ENCODE peak calls at places on chromosomes 7 and 10, in seven cellular contexts. W is transverse colon, L is Peyer's patch, F is foreskin fibroblast, X is epithelial cell of esophagus, R is AG04449, D is GM23338. N is an unnamed sample.

GRCh38 chr7:16693601-16694318 is 47.8 kb downstream of the BZW2 start:
- DNase-seq in W (no peak), L (no peak), F (no peak), X (no peak), R (no peak), D (no peak), N (no peak)

GRCh38 chr10:66928791-66929190 is 3.0 kb downstream of the LRRTM3 start:
- DNase-seq in W (no peak), L (no peak), F (no peak), X (no peak), R (no peak), D (no peak), N (no peak)

GRCh38 chr7:30909431-30909830 is 2.2 kb upstream of the AQP1 start:
- DNase-seq in W (no peak), L (no peak), F (no peak), X (no peak), R (no peak), D (no peak), N (no peak)

GRCh38 chr7:146314962-146315361 is 198.4 kb downstream of the CNTNAP2 start:
- DNase-seq in W (no peak), L (no peak), F (no peak), X (no peak), R (no peak), D (no peak), N (no peak)

GRCh38 chr7:4043988-4044387 is 638.1 kb upstream of the FOXK1 start:
- DNase-seq in W (no peak), L (no peak), F (no peak), X (no peak), R (no peak), D (no peak), N (no peak)

GRCh38 chr7:22667562-22668239 is 59.3 kb upstream of the IL6 start:
- DNase-seq in W (no peak), L (no peak), F (peak), X (peak), R (no peak), D (peak), N (no peak)

GRCh38 chr7:107687656-107688055 is 27.0 kb downstream of the SLC26A4 start:
- DNase-seq in W (no peak), L (no peak), F (peak), X (peak), R (no peak), D (no peak), N (no peak)

GRCh38 chr10:14904316-14904732 is 25.7 kb downstream of the SUV39H2 start:
- DNase-seq in W (no peak), L (no peak), F (peak), X (peak), R (no peak), D (peak), N (no peak)

GRCh38 chr7:23864984-23865383 is 155.0 kb downstream of the STK31 start:
- DNase-seq in W (no peak), L (no peak), F (peak), X (peak), R (peak), D (no peak), N (peak)

GRCh38 chr7:43583424-43584199 is 704 bp downstream of the STK17A start:
- DNase-seq in W (peak), L (peak), F (no peak), X (peak), R (no peak), D (peak), N (no peak)

GRCh38 chr7:112854169-112854568 is 64.0 kb upstream of the TMEM168 start:
- DNase-seq in W (no peak), L (no peak), F (no peak), X (no peak), R (no peak), D (no peak), N (no peak)

GRCh38 chr7:17632401-17632800 is 307.9 kb downstream of the SNX13 start:
- DNase-seq in W (no peak), L (no peak), F (no peak), X (no peak), R (no peak), D (no peak), N (no peak)

GRCh38 chr7:142168746-142169145 is 57.2 kb downstream of the MGAM2 start:
- DNase-seq in W (no peak), L (no peak), F (no peak), X (peak), R (no peak), D (no peak), N (no peak)

GRCh38 chr10:6669269-6669859 is 89.3 kb upstream of the PRKCQ start:
- DNase-seq in W (no peak), L (no peak), F (peak), X (peak), R (peak), D (peak), N (peak)

GRCh38 chr10:80289451-80290287 is at the start of gene MAT1A:
- DNase-seq in W (peak), L (no peak), F (no peak), X (peak), R (no peak), D (peak), N (no peak)

GRCh38 chr10:48594371-48594770 is 10.5 kb downstream of the ARHGAP22 start:
- DNase-seq in W (no peak), L (no peak), F (no peak), X (no peak), R (no peak), D (no peak), N (no peak)

GRCh38 chr7:113100091-113100723 is 13.6 kb upstream of the GPR85 start:
- DNase-seq in W (no peak), L (no peak), F (no peak), X (peak), R (no peak), D (no peak), N (no peak)

GRCh38 chr10:17026686-17027485 is 102.7 kb downstream of the CUBN start:
- DNase-seq in W (no peak), L (no peak), F (no peak), X (peak), R (no peak), D (no peak), N (no peak)

GRCh38 chr10:30000802-30001571 is 58.4 kb downstream of the JCAD start:
- DNase-seq in W (peak), L (no peak), F (peak), X (peak), R (peak), D (no peak), N (peak)

GRCh38 chr7:44647981-44648714 is 41.7 kb downstream of the OGDH start:
- DNase-seq in W (no peak), L (peak), F (no peak), X (no peak), R (no peak), D (no peak), N (no peak)

GRCh38 chr7:145909956-145910611 is 206.5 kb upstream of the CNTNAP2 start:
- DNase-seq in W (no peak), L (no peak), F (no peak), X (no peak), R (no peak), D (no peak), N (no peak)

GRCh38 chr10:28217848-28218247 is 85.0 kb downstream of the MPP7 start:
- DNase-seq in W (no peak), L (no peak), F (peak), X (peak), R (peak), D (no peak), N (peak)

GRCh38 chr7:145347271-145347670 is 511.4 kb upstream of the TPK1 start:
- DNase-seq in W (no peak), L (no peak), F (no peak), X (no peak), R (no peak), D (no peak), N (no peak)

GRCh38 chr7:131108212-131108980 is 219.3 kb upstream of the MKLN1 start:
- DNase-seq in W (peak), L (no peak), F (no peak), X (no peak), R (no peak), D (no peak), N (no peak)

GRCh38 chr7:94289071-94289470 is 105.6 kb upstream of the COL1A2 start:
- DNase-seq in W (peak), L (peak), F (peak), X (peak), R (no peak), D (peak), N (peak)

GRCh38 chr10:85995791-85996190 is 370.8 kb downstream of the GRID1 start:
- DNase-seq in W (no peak), L (no peak), F (no peak), X (peak), R (peak), D (peak), N (no peak)

GRCh38 chr7:125099519-125099918 is 169.9 kb upstream of the POT1 start:
- DNase-seq in W (no peak), L (no peak), F (no peak), X (no peak), R (no peak), D (no peak), N (no peak)

GRCh38 chr10:86922553-86922961 is 34.9 kb downstream of the MMRN2 start:
- DNase-seq in W (peak), L (no peak), F (no peak), X (no peak), R (no peak), D (no peak), N (no peak)

GRCh38 chr10:1360581-1361164 is 304.5 kb downstream of the WDR37 start:
- DNase-seq in W (no peak), L (no peak), F (no peak), X (no peak), R (no peak), D (peak), N (no peak)

GRCh38 chr7:98520356-98520932 is 96.6 kb upstream of the NPTX2 start:
- DNase-seq in W (no peak), L (no peak), F (no peak), X (no peak), R (no peak), D (peak), N (no peak)

GRCh38 chr7:100602889-100603696 is 930 bp downstream of the PCOLCE start:
- DNase-seq in W (peak), L (peak), F (peak), X (no peak), R (peak), D (peak), N (peak)

GRCh38 chr10:131198843-131199242 is 112.7 kb downstream of the TCERG1L start:
- DNase-seq in W (no peak), L (peak), F (no peak), X (no peak), R (no peak), D (no peak), N (no peak)

GRCh38 chr10:76937056-76937665 is 700.4 kb downstream of the KCNMA1 start:
- DNase-seq in W (no peak), L (no peak), F (no peak), X (no peak), R (no peak), D (no peak), N (no peak)

GRCh38 chr7:85160223-85160622 is 26.6 kb downstream of the SEMA3D start:
- DNase-seq in W (no peak), L (no peak), F (peak), X (peak), R (no peak), D (no peak), N (peak)

GRCh38 chr7:134780166-134780853 is 876 bp downstream of the CALD1 start:
- DNase-seq in W (no peak), L (no peak), F (no peak), X (no peak), R (no peak), D (no peak), N (no peak)

DNA sequence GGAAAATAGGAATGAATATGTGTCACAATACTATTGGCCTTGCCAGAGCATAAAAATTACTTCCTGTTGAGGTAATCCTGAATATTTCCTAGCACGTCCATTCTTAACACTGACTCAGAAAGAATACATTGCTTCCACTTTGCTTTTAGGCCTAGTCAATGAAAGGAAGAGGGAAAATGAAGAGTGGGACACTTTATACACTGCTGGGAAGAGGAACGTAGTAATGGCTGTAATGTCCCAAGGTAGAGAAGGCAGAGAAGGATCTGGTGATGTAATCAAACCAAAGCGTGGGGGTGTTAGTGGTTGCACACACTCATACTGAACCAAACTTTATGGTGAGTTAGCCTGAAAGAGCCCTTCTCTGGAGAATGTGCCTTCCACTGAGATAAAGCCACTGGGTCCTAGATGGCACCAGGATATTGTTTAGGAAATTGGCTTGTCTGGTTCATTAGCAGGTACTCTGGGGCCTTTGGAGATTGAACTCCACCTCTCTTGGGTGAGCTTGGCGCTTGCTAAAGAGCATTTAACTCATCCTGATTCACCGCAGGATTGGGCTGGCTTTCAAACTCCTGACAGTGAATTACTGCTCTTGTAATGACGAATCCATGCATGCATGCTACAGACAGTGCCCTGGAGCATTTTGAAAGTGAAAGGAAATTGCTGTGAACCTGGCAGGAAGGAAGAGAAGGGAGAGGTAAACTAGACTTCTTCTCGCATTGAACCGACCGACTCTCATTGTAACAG is 254.9 kb downstream of the KIAA1217 start:
- DNase-seq in W (peak), L (peak), F (no peak), X (peak), R (no peak), D (no peak), N (peak)
- H3K4me3 ChIP-seq in W (no peak), L (no peak), F (no peak), X (peak), R (no peak), D (no peak), N (no peak)

GRCh38 chr10:110485541-110485940 is 12.2 kb upstream of the DUSP5 start:
- DNase-seq in W (no peak), L (no peak), F (no peak), X (peak), R (no peak), D (no peak), N (no peak)
- TF ChIP-seq CTCF in W (no peak), L (no peak), F (no peak), X (no peak), R (no peak), D (no peak), N (no peak)

DNA sequence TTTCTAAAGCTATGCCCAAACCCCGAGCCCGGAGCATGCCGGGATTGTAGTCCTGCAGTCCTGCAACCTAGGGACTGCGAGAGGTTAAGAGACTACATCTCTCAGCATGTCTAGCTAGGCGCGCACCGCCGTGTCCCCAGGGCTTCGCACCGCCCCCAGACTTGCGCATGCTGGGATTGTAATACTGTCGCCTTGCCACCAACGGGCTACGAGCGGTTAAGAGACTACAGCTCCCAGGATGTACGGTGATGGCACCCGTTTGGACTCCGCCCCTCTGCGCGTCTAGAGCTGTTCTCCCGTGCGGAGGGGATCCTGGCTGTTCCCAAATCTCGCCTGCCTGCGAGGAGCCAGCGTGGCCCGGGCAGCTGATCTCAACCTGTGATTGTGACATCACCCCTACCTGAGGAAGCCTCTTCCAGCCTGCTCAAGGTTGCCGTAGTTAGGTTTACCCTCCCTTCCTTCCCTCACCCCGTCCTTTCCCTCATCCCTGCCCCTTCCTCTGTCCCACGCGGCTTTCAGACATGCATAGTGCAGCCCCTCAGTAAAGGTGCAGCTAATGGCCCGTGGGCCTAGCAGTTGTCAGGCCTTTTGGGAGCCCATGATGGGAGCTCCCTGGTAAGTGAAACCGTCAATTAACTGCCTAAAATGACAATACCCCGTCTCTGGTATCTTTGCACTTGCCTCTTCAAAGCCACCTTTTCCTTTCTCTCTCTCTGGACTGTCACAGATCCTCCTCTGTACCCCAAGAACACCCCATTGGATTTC is 6.3 kb upstream of the ZNF736 start:
- DNase-seq in W (peak), L (peak), F (peak), X (peak), R (no peak), D (peak), N (peak)
- H3K4me3 ChIP-seq in W (peak), L (peak), F (peak), X (peak), R (peak), D (peak), N (peak)

GRCh38 chr7:8436965-8437364 is 3.6 kb downstream of the NXPH1 start:
- DNase-seq in W (peak), L (peak), F (no peak), X (peak), R (no peak), D (peak), N (no peak)
- TF ChIP-seq CTCF in W (peak), L (peak), F (peak), X (peak), R (peak), D (peak), N (peak)

GRCh38 chr10:102658802-102659201 is 14.5 kb downstream of the TRIM8 start:
- DNase-seq in W (no peak), L (no peak), F (no peak), X (no peak), R (no peak), D (no peak), N (no peak)

GRCh38 chr10:102657451-102657850 is 13.2 kb downstream of the TRIM8 start:
- DNase-seq in W (no peak), L (no peak), F (no peak), X (no peak), R (no peak), D (no peak), N (no peak)

GRCh38 chr10:102657984-102658724 is 13.9 kb downstream of the TRIM8 start:
- DNase-seq in W (peak), L (peak), F (no peak), X (peak), R (no peak), D (no peak), N (no peak)

GRCh38 chr10:102660891-102661613 is 16.8 kb downstream of the TRIM8 start:
- DNase-seq in W (peak), L (peak), F (peak), X (no peak), R (no peak), D (no peak), N (no peak)

GRCh38 chr10:102661614-102662133 is 17.4 kb downstream of the TRIM8 start:
- DNase-seq in W (no peak), L (no peak), F (no peak), X (no peak), R (no peak), D (no peak), N (no peak)
- H3K4me3 ChIP-seq in W (no peak), L (no peak), F (no peak), X (no peak), R (no peak), D (no peak), N (no peak)

GRCh38 chr10:114694735-114695134 is 36.7 kb upstream of the ABLIM1 start:
- DNase-seq in W (peak), L (peak), F (no peak), X (peak), R (no peak), D (peak), N (no peak)
- TF ChIP-seq CTCF in W (peak), L (peak), F (peak), X (peak), R (peak), D (peak), N (peak)

DNA sequence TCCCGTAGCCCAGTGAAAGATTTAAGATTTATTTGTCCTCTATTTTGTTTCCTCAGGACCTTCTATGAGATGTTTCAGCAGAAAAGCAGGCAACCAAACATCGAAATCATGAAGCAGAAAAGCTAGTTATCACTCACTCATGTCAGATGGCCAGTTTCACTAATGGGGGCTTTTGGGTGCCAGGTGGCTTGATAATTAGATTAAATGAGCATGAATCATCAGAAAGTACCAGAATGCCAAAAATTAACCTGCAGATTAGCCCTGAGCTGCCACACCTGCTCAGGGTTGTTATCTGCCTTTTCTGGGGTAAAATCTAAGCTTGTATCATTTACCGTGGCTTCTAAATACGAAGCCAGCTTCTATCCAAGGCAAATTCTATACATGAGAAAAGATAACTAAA is 1017.5 kb downstream of the XPNPEP1 start:
- DNase-seq in W (no peak), L (no peak), F (no peak), X (no peak), R (no peak), D (no peak), N (no peak)
- H3K4me3 ChIP-seq in W (no peak), L (no peak), F (no peak), X (no peak), R (no peak), D (no peak), N (no peak)

DNA sequence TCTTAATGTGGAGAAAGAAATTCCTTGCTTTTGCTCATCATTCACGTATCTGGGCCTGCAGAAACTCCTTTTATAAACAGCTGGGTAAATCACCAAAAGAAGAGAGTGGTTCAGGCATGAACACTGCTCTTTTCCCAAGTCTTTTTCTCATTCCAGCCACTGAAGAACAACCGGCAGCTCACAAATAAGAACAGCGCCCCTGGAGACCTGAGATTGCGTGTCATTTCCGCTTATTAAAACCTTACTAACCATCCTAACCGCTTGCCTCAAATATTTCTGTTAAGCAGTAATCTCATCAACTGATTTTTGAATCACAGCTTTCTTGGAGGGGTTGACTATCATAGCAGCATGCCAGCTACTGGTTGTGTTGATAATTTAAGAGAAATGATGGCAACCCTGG is 213.0 kb upstream of the PLXNA4 start:
- DNase-seq in W (no peak), L (no peak), F (no peak), X (no peak), R (no peak), D (peak), N (peak)
- TF ChIP-seq CTCF in W (no peak), L (no peak), F (no peak), X (no peak), R (no peak), D (peak), N (no peak)